ENCODE peak calls at places on chromosome 10, in six cellular contexts. G is NCI-H748 treated with DMSO at 0.1 percent for 48 hours; Y is fibroblast of lung; Z is choroid plexus epithelial cell; L is NCI-H2081; E is stimulated activated CD4-positive, alpha-beta T cell treated with anti-CD3 and anti-CD28 coated beads, Interleukin-15, amount 100 ng/mL, for 1 hour. K is an unnamed sample.

GRCh38 chr10:15370212-15370740 is 813 bp downstream of the FAM171A1 start:
- DNase-seq in G (no peak), Y (peak), Z (peak), L (no peak), E (peak), K (peak)

GRCh38 chr10:99630439-99630838 is 10.2 kb upstream of the SLC25A28 start:
- DNase-seq in G (no peak), Y (peak), Z (peak), L (no peak), E (no peak), K (no peak)

GRCh38 chr10:76509501-76509900 is 1078.1 kb downstream of the LRMDA start:
- DNase-seq in G (no peak), Y (no peak), Z (peak), L (no peak), E (no peak), K (no peak)

GRCh38 chr10:98613446-98613845 is 166.7 kb upstream of the HPS1 start:
- DNase-seq in G (no peak), Y (no peak), Z (no peak), L (no peak), E (no peak), K (no peak)

GRCh38 chr10:129837909-129838582 is 126.0 kb downstream of the EBF3 start:
- DNase-seq in G (no peak), Y (no peak), Z (no peak), L (no peak), E (no peak), K (no peak)

GRCh38 chr10:46232666-46233065 is 54.1 kb upstream of the ANTXRL start:
- DNase-seq in G (no peak), Y (no peak), Z (no peak), L (no peak), E (no peak), K (no peak)

GRCh38 chr10:12350167-12350872 is 973 bp downstream of the CAMK1D start:
- DNase-seq in G (peak), Y (peak), Z (peak), L (peak), E (peak), K (peak)

GRCh38 chr10:3874988-3875841 is 90.2 kb upstream of the KLF6 start:
- DNase-seq in G (no peak), Y (no peak), Z (no peak), L (no peak), E (no peak), K (no peak)

GRCh38 chr10:124663228-124663627 is 81.0 kb downstream of the FAM53B start:
- DNase-seq in G (no peak), Y (no peak), Z (no peak), L (no peak), E (no peak), K (no peak)

GRCh38 chr10:6406220-6407033 is 173.6 kb downstream of the PRKCQ start:
- DNase-seq in G (no peak), Y (peak), Z (peak), L (no peak), E (no peak), K (no peak)

GRCh38 chr10:101495324-101495925 is 92.6 kb downstream of the POLL start:
- DNase-seq in G (peak), Y (peak), Z (peak), L (peak), E (no peak), K (peak)